ENCODE peak calls at places on chromosomes 13 and 19, in nine cellular contexts. F is GM23338, N is neural progenitor cell, R is AG04450, O is HAP-1, P is fibroblast of villous mesenchyme, X is fibroblast of mammary gland, K is lower leg skin, L is aorta. H is an unnamed sample.

GRCh38 chr19:8413593-8413923 is 453 bp downstream of the MARCHF2 start:
- DNase-seq in F (no peak), N (no peak), R (no peak), O (no peak), P (no peak), X (no peak), K (no peak), L (no peak), H (no peak)

GRCh38 chr13:23630349-23631093 is 60.3 kb downstream of the TNFRSF19 start:
- DNase-seq in F (no peak), N (peak), R (no peak), O (peak), P (no peak), X (no peak), K (no peak), L (no peak), H (no peak)

GRCh38 chr13:33328691-33329090 is 43.1 kb upstream of the STARD13 start:
- DNase-seq in F (no peak), N (no peak), R (no peak), O (peak), P (no peak), X (no peak), K (no peak), L (no peak), H (no peak)

GRCh38 chr13:52738719-52739467 is 727 bp downstream of the CNMD start:
- DNase-seq in F (peak), N (peak), R (no peak), O (no peak), P (peak), X (no peak), K (no peak), L (no peak), H (no peak)

GRCh38 chr13:73258396-73258795 is 199.6 kb downstream of the KLF5 start:
- DNase-seq in F (no peak), N (no peak), R (no peak), O (no peak), P (peak), X (peak), K (no peak), L (no peak), H (no peak)

GRCh38 chr13:37149380-37149779 is 43.9 kb upstream of the CSNK1A1L start:
- DNase-seq in F (peak), N (no peak), R (no peak), O (no peak), P (no peak), X (no peak), K (no peak), L (no peak), H (no peak)

GRCh38 chr13:67183151-67183550 is 47.0 kb downstream of the PCDH9 start:
- DNase-seq in F (no peak), N (no peak), R (no peak), O (no peak), P (no peak), X (no peak), K (no peak), L (no peak), H (no peak)

GRCh38 chr19:29837448-29837961 is 25.7 kb downstream of the CCNE1 start:
- DNase-seq in F (no peak), N (no peak), R (no peak), O (no peak), P (no peak), X (no peak), K (no peak), L (no peak), H (no peak)

GRCh38 chr13:37602743-37603381 is 4.3 kb upstream of the POSTN start:
- DNase-seq in F (no peak), N (no peak), R (no peak), O (no peak), P (peak), X (peak), K (no peak), L (no peak), H (no peak)

GRCh38 chr19:48630289-48631036 is 6.7 kb downstream of the DBP start:
- DNase-seq in F (peak), N (peak), R (no peak), O (peak), P (peak), X (no peak), K (peak), L (peak), H (peak)

GRCh38 chr13:112688560-112689497 is 1.0 kb upstream of the ATP11A start:
- DNase-seq in F (peak), N (peak), R (no peak), O (peak), P (peak), X (no peak), K (no peak), L (peak), H (no peak)

GRCh38 chr19:45455707-45456499 is 11.9 kb upstream of the FOSB start:
- DNase-seq in F (peak), N (peak), R (peak), O (peak), P (peak), X (peak), K (peak), L (peak), H (peak)

GRCh38 chr19:11203194-11204075 is 6.1 kb upstream of the KANK2 start:
- DNase-seq in F (peak), N (peak), R (peak), O (peak), P (peak), X (peak), K (peak), L (peak), H (peak)
- H3K4me3 ChIP-seq in F (no peak), N (no peak), R (no peak), O (no peak), P (no peak), X (no peak), K (no peak), L (no peak), H (peak)

GRCh38 chr19:17847538-17848366 is at the start of gene JAK3:
- DNase-seq in F (peak), N (peak), R (no peak), O (peak), P (peak), X (peak), K (no peak), L (peak), H (peak)
- H3K4me3 ChIP-seq in F (peak), N (no peak), R (peak), O (peak), P (peak), X (peak), K (peak), L (no peak), H (peak)

GRCh38 chr13:35854286-35854685 is 276.9 kb downstream of the DCLK1 start:
- DNase-seq in F (no peak), N (no peak), R (no peak), O (no peak), P (no peak), X (no peak), K (no peak), L (no peak), H (no peak)
- H3K4me3 ChIP-seq in F (peak), N (no peak), R (no peak), O (no peak), P (no peak), X (no peak), K (no peak), L (no peak), H (no peak)

GRCh38 chr19:35773020-35773809 is 2.1 kb upstream of the ARHGAP33 start:
- DNase-seq in F (no peak), N (no peak), R (no peak), O (no peak), P (peak), X (peak), K (no peak), L (no peak), H (no peak)
- H3K4me3 ChIP-seq in F (no peak), N (no peak), R (no peak), O (no peak), P (no peak), X (no peak), K (no peak), L (no peak), H (no peak)

DNA sequence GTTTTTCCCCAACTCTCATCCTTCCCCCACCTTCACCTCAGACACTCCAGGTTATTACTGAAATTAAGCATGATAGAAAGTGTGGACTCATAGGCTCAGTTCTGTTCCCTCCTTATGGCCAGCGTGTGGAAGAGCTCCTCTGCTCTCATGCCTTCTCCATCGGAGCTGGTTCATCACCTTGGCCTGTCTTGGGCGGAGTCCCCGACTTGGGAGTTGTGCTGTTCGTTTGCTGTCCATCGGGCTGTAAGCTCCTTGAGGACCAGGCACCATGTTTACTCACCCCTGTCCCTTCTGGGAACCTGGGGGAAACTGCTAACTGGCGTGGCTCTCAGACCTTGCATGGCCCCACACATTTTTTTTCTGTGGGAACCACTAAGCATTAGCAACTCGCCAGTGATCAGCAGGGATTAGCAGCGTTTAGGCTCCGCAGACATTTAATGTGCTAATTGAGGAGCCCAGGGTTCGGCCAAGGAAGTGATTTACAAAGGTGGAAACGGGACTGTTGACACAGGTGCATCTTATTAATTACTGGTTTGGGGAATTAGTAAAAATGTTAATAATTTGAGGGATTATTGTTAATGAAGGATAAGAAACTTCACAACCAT is 123.8 kb downstream of the TM9SF2 start:
- DNase-seq in F (peak), N (peak), R (no peak), O (no peak), P (no peak), X (no peak), K (no peak), L (no peak), H (no peak)
- H3K4me3 ChIP-seq in F (no peak), N (no peak), R (no peak), O (no peak), P (no peak), X (no peak), K (no peak), L (no peak), H (no peak)

DNA sequence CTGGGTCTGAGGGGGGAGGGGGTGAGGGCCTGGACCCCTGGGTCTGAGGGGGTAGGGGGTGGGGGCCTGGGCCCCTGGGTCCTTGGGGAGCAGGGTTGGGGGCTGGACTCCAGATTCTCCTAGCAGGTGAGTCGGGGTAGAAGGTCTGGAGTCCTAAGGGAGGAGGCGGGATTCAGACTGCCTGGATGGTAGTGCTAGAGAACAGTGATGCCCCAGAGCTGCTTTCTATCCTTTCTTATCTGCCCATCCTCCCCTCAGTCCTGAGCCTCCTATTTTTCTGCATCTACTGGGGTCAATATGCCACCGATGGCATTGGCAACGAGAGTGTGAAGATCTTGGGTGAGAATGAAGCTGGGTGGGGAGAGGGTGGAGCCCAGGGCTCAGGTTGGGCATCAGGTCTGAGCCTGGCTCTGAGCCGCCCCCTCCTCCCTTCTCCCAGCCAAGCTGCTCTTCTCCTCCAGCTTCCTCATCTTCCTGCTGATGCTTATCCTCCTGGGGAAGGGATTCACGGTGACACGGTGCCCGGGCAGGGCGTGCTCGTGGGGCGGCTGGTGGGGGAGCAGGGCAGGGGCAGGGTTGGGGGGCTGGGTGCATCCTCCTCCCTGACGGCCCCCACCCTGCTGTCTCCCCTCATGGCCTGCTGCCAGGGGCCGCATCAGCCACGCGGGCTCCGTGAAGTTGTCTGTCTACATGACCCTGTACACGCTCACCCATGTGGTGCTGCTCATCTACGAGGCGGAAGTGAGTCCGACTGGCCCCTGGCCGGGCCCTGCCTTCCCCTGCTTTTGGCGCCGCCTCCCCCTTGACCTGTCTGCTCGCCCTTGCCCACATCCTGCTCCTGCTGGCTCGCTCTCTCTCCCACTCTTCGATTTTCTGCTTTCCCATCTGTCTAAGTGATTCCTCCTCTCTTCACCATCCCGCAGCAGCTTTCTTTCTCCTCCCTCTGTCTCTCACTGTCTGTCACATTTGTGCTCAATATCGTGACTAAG is 3.4 kb downstream of the TMEM145 start:
- DNase-seq in F (no peak), N (no peak), R (no peak), O (no peak), P (no peak), X (peak), K (no peak), L (no peak), H (no peak)
- H3K4me3 ChIP-seq in F (no peak), N (no peak), R (no peak), O (no peak), P (no peak), X (no peak), K (no peak), L (no peak), H (no peak)

H was measured in left ventricle myocardium inferior.